ENCODE peak calls at places on chromosomes 4 and X, in four cellular contexts. R, B, Q and A are unnamed samples.

GRCh38 chrX:1534321-1535168 is 2.4 kb downstream of the P2RY8 start:
- DNase-seq in B (peak), Q (peak), R (no peak), A (no peak)

GRCh38 chrX:134734343-134735001 is 76.2 kb upstream of the PLAC1 start:
- DNase-seq in Q (no peak), B (no peak), R (no peak), A (no peak)

GRCh38 chr4:12633058-12633651 is 851.0 kb downstream of the RAB28 start:
- DNase-seq in Q (peak), R (no peak), B (peak), A (peak)

GRCh38 chr4:174157106-174157607 is 126.3 kb downstream of the FBXO8 start:
- DNase-seq in B (no peak), Q (no peak), R (no peak), A (no peak)

GRCh38 chrX:11363069-11363594 is 69.9 kb downstream of the AMELX start:
- DNase-seq in B (no peak), Q (no peak), R (no peak), A (no peak)

GRCh38 chrX:128928636-128929035 is 594.7 kb downstream of the SMARCA1 start:
- DNase-seq in B (no peak), Q (no peak), R (no peak), A (no peak)

GRCh38 chr4:149676076-149676475 is 139.6 kb downstream of the IQCM start:
- DNase-seq in R (peak), B (peak), Q (no peak), A (no peak)

GRCh38 chrX:69318651-69319305 is 153.5 kb upstream of the PJA1 start:
- DNase-seq in B (no peak), R (no peak), Q (no peak), A (no peak)

GRCh38 chrX:155768036-155768769 is 112.9 kb upstream of the VAMP7 start:
- DNase-seq in Q (no peak), R (no peak), B (no peak), A (peak)

GRCh38 chr4:156294577-156294976 is 340.9 kb upstream of the CTSO start:
- DNase-seq in R (no peak), Q (no peak), B (peak), A (peak)

GRCh38 chrX:64580035-64580434 is 184.8 kb upstream of the MTMR8 start:
- DNase-seq in R (no peak), Q (no peak), B (peak), A (no peak)

GRCh38 chr4:24778427-24779225 is 16.7 kb upstream of the SOD3 start:
- DNase-seq in R (no peak), B (no peak), Q (no peak), A (peak)

GRCh38 chr4:99028187-99028586 is 32.7 kb downstream of the METAP1 start:
- DNase-seq in Q (no peak), R (no peak), B (no peak), A (peak)

GRCh38 chr4:8682725-8683124 is 90.2 kb downstream of the CPZ start:
- DNase-seq in Q (peak), R (no peak), B (no peak), A (no peak)

GRCh38 chr4:88827442-88827841 is 129.8 kb upstream of the NAP1L5 start:
- DNase-seq in R (no peak), Q (no peak), B (no peak), A (no peak)

GRCh38 chr4:92305148-92305877 is 1.5 kb downstream of the GRID2 start:
- DNase-seq in Q (peak), B (peak), R (no peak), A (peak)

GRCh38 chr4:89316931-89317366 is 9.3 kb upstream of the GPRIN3 start:
- DNase-seq in Q (no peak), R (no peak), B (peak), A (peak)

GRCh38 chrX:30702736-30703135 is 49.5 kb downstream of the GK start:
- DNase-seq in Q (no peak), R (no peak), B (no peak), A (peak)

GRCh38 chr4:5452156-5452555 is 256.2 kb downstream of the EVC2 start:
- DNase-seq in Q (peak), R (no peak), B (no peak), A (no peak)

GRCh38 chr4:53365121-53365485 is 758 bp downstream of the SCFD2 start:
- DNase-seq in R (no peak), B (peak), Q (no peak), A (peak)